ENCODE peak calls at places on chromosome 2, in six cellular contexts. One of them, this sample, is unnamed.

GRCh38 chr2:102442967-102443828 is 20.2 kb downstream of the IL18RAP start:
- DNase-seq in GM23338: peak; percentile 68
- DNase-seq in lower lobe of right lung: no peak
- DNase-seq in heart left ventricle: no peak
- DNase-seq in ovary: no peak
- DNase-seq in OCI-LY7: peak; percentile 20
- DNase-seq in this sample: no peak

GRCh38 chr2:236541008-236541562 is 28.5 kb upstream of the ACKR3 start:
- DNase-seq in GM23338: no peak
- DNase-seq in lower lobe of right lung: no peak
- DNase-seq in heart left ventricle: no peak
- DNase-seq in ovary: no peak
- DNase-seq in OCI-LY7: no peak
- DNase-seq in this sample: no peak

GRCh38 chr2:229230215-229230614 is 40.9 kb downstream of the PID1 start:
- DNase-seq in GM23338: no peak
- DNase-seq in lower lobe of right lung: no peak
- DNase-seq in heart left ventricle: no peak
- DNase-seq in ovary: no peak
- DNase-seq in OCI-LY7: no peak
- DNase-seq in this sample: no peak

GRCh38 chr2:102792538-102793208 is 30.8 kb downstream of the TMEM182 start:
- DNase-seq in GM23338: peak; percentile 4
- DNase-seq in lower lobe of right lung: no peak
- DNase-seq in heart left ventricle: no peak
- DNase-seq in ovary: no peak
- DNase-seq in OCI-LY7: no peak
- DNase-seq in this sample: no peak

GRCh38 chr2:154455871-154456270 is 242.6 kb upstream of the KCNJ3 start:
- DNase-seq in GM23338: no peak
- DNase-seq in lower lobe of right lung: no peak
- DNase-seq in heart left ventricle: no peak
- DNase-seq in ovary: no peak
- DNase-seq in OCI-LY7: no peak
- DNase-seq in this sample: no peak

GRCh38 chr2:130899306-130899705 is 62.6 kb downstream of the ARHGEF4 start:
- DNase-seq in GM23338: no peak
- DNase-seq in lower lobe of right lung: no peak
- DNase-seq in heart left ventricle: no peak
- DNase-seq in ovary: no peak
- DNase-seq in OCI-LY7: no peak
- DNase-seq in this sample: no peak

GRCh38 chr2:6927753-6928152 is 10.5 kb downstream of the RNF144A start:
- DNase-seq in GM23338: no peak
- DNase-seq in lower lobe of right lung: no peak
- DNase-seq in heart left ventricle: no peak
- DNase-seq in ovary: no peak
- DNase-seq in OCI-LY7: no peak
- DNase-seq in this sample: no peak

GRCh38 chr2:55049794-55050132 is 488 bp downstream of the RTN4 start:
- DNase-seq in GM23338: no peak
- DNase-seq in lower lobe of right lung: no peak
- DNase-seq in heart left ventricle: no peak
- DNase-seq in ovary: no peak
- DNase-seq in OCI-LY7: no peak
- DNase-seq in this sample: no peak

GRCh38 chr2:106161938-106162814 is 31.9 kb downstream of the UXS1 start:
- DNase-seq in GM23338: no peak
- DNase-seq in lower lobe of right lung: peak; percentile 66
- DNase-seq in heart left ventricle: no peak
- DNase-seq in ovary: no peak
- DNase-seq in OCI-LY7: no peak
- DNase-seq in this sample: peak; percentile 72

GRCh38 chr2:15040429-15041084 is 408.0 kb downstream of the LRATD1 start:
- DNase-seq in GM23338: no peak
- DNase-seq in lower lobe of right lung: no peak
- DNase-seq in heart left ventricle: no peak
- DNase-seq in ovary: peak; percentile 27
- DNase-seq in OCI-LY7: no peak
- DNase-seq in this sample: no peak

GRCh38 chr2:105438104-105438929 is 39.5 kb upstream of the FHL2 start:
- DNase-seq in GM23338: no peak
- DNase-seq in lower lobe of right lung: no peak
- DNase-seq in heart left ventricle: peak; percentile 82
- DNase-seq in ovary: peak; percentile 91
- DNase-seq in OCI-LY7: no peak
- DNase-seq in this sample: no peak

GRCh38 chr2:224971214-224971613 is 71.1 kb downstream of the DOCK10 start:
- DNase-seq in GM23338: peak; percentile 60
- DNase-seq in lower lobe of right lung: peak; percentile 76
- DNase-seq in heart left ventricle: no peak
- DNase-seq in ovary: no peak
- DNase-seq in OCI-LY7: no peak
- DNase-seq in this sample: peak; percentile 66

GRCh38 chr2:208370881-208371633 is 35.5 kb upstream of the PTH2R start:
- DNase-seq in GM23338: no peak
- DNase-seq in lower lobe of right lung: no peak
- DNase-seq in heart left ventricle: no peak
- DNase-seq in ovary: no peak
- DNase-seq in OCI-LY7: no peak
- DNase-seq in this sample: no peak

GRCh38 chr2:106158131-106158530 is 36.0 kb downstream of the UXS1 start:
- DNase-seq in GM23338: no peak
- DNase-seq in lower lobe of right lung: no peak
- DNase-seq in heart left ventricle: no peak
- DNase-seq in ovary: no peak
- DNase-seq in OCI-LY7: no peak
- DNase-seq in this sample: no peak

GRCh38 chr2:134463726-134464076 is 209.8 kb downstream of the MGAT5 start:
- DNase-seq in GM23338: no peak
- DNase-seq in lower lobe of right lung: no peak
- DNase-seq in heart left ventricle: no peak
- DNase-seq in ovary: no peak
- DNase-seq in OCI-LY7: no peak
- DNase-seq in this sample: no peak

GRCh38 chr2:3296182-3296972 is 81.2 kb downstream of the EIPR1 start:
- DNase-seq in GM23338: no peak
- DNase-seq in lower lobe of right lung: no peak
- DNase-seq in heart left ventricle: no peak
- DNase-seq in ovary: no peak
- DNase-seq in OCI-LY7: no peak
- DNase-seq in this sample: no peak

GRCh38 chr2:55954306-55955035 is 30.9 kb upstream of the EFEMP1 start:
- DNase-seq in GM23338: no peak
- DNase-seq in lower lobe of right lung: no peak
- DNase-seq in heart left ventricle: no peak
- DNase-seq in ovary: no peak
- DNase-seq in OCI-LY7: no peak
- DNase-seq in this sample: no peak

GRCh38 chr2:216694201-216694825 is 1.0 kb downstream of the IGFBP5 start:
- DNase-seq in GM23338: peak; percentile 84
- DNase-seq in lower lobe of right lung: peak; percentile 59
- DNase-seq in heart left ventricle: peak; percentile 59
- DNase-seq in ovary: peak; percentile 49
- DNase-seq in OCI-LY7: no peak
- DNase-seq in this sample: peak; percentile 73

GRCh38 chr2:201907128-201907886 is 101.0 kb downstream of the CDK15 start:
- DNase-seq in GM23338: no peak
- DNase-seq in lower lobe of right lung: no peak
- DNase-seq in heart left ventricle: no peak
- DNase-seq in ovary: no peak
- DNase-seq in OCI-LY7: no peak
- DNase-seq in this sample: no peak
- H3K4me1 ChIP-seq in GM23338: peaks cover 60% of the 10 kb centered on the region
- H3K4me1 ChIP-seq in lower lobe of right lung: peaks cover 6% of the 10 kb centered on the region
- H3K4me1 ChIP-seq in heart left ventricle: peaks cover 6% of the 10 kb centered on the region
- H3K4me1 ChIP-seq in ovary: peaks cover 9% of the 10 kb centered on the region
- H3K4me1 ChIP-seq in OCI-LY7: peaks cover 29% of the 10 kb centered on the region
- H3K4me1 ChIP-seq in this sample: peaks cover 9% of the 10 kb centered on the region

GRCh38 chr2:85485815-85486214 is 53.2 kb upstream of the MAT2A start:
- DNase-seq in GM23338: no peak
- DNase-seq in lower lobe of right lung: no peak
- DNase-seq in heart left ventricle: no peak
- DNase-seq in ovary: no peak
- DNase-seq in OCI-LY7: no peak
- DNase-seq in this sample: no peak
- H3K4me3 ChIP-seq in GM23338: no peak overlapping the region
- H3K4me3 ChIP-seq in lower lobe of right lung: no peak overlapping the region
- H3K4me3 ChIP-seq in heart left ventricle: no peak overlapping the region
- H3K4me3 ChIP-seq in ovary: no peak overlapping the region
- H3K4me3 ChIP-seq in OCI-LY7: no peak overlapping the region
- H3K4me3 ChIP-seq in this sample: no peak overlapping the region

GRCh38 chr2:69013837-69014796 is 1.1 kb downstream of the ANTXR1 start:
- DNase-seq in GM23338: peak; percentile 43
- DNase-seq in lower lobe of right lung: no peak
- DNase-seq in heart left ventricle: no peak
- DNase-seq in ovary: peak; percentile 48
- DNase-seq in OCI-LY7: no peak
- DNase-seq in this sample: no peak

GRCh38 chr2:69010437-69011194 is 2.4 kb upstream of the ANTXR1 start:
- DNase-seq in GM23338: no peak
- DNase-seq in lower lobe of right lung: no peak
- DNase-seq in heart left ventricle: no peak
- DNase-seq in ovary: no peak
- DNase-seq in OCI-LY7: no peak
- DNase-seq in this sample: no peak

GRCh38 chr2:69011611-69012157 is 1.3 kb upstream of the ANTXR1 start:
- DNase-seq in GM23338: peak; percentile 24
- DNase-seq in lower lobe of right lung: no peak
- DNase-seq in heart left ventricle: no peak
- DNase-seq in ovary: no peak
- DNase-seq in OCI-LY7: no peak
- DNase-seq in this sample: no peak

GRCh38 chr2:69012310-69013122 is 463 bp upstream of the ANTXR1 start:
- DNase-seq in GM23338: peak; percentile 17
- DNase-seq in lower lobe of right lung: peak; percentile 74
- DNase-seq in heart left ventricle: peak; percentile 71
- DNase-seq in ovary: peak; percentile 87
- DNase-seq in OCI-LY7: peak; percentile 25
- DNase-seq in this sample: peak; percentile 82

DNA sequence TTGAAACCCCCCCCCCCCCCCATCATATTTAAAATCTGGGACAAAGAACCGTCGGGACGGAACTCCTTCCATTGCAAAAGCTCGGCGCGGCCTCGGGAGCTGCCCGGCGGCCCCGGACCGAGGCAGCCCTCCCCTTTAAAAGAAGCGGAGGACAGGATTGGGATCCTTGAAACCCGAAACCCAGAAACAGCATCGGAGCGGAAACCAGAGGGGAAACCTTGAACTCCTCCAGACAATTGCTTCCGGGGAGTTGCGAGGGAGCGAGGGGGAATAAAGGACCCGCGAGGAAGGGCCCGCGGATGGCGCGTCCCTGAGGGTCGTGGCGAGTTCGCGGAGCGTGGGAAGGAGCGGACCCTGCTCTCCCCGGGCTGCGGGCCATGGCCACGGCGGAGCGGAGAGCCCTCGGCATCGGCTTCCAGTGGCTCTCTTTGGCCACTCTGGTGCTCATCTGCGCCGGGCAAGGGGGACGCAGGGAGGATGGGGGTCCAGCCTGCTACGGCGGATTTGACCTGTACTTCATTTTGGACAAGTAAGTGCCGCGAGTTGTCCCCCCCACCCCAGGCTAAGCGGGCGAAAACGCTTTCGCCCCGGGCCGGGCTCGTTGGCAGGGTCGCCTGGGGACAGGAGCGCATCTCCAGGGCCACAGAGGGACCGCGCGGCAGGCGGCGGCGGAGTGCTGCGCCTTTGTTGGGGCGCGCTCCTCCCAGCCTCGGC is at the start of gene ANTXR1:
- DNase-seq in GM23338: peak; percentile 93
- DNase-seq in lower lobe of right lung: peak; percentile 49
- DNase-seq in heart left ventricle: peak; percentile 54
- DNase-seq in ovary: peak; percentile 76
- DNase-seq in OCI-LY7: no peak
- DNase-seq in this sample: peak; percentile 70
- TF ChIP-seq CTCF in GM23338: no peak
- TF ChIP-seq CTCF in lower lobe of right lung: peak; percentile 6
- TF ChIP-seq CTCF in heart left ventricle: no peak
- TF ChIP-seq CTCF in ovary: peak; percentile 39
- TF ChIP-seq CTCF in OCI-LY7: peak; percentile 5
- TF ChIP-seq CTCF in this sample: no peak

GRCh38 chr2:42876280-42876840 is 84.0 kb upstream of the HAAO start:
- DNase-seq in GM23338: no peak
- DNase-seq in lower lobe of right lung: no peak
- DNase-seq in heart left ventricle: no peak
- DNase-seq in ovary: no peak
- DNase-seq in OCI-LY7: no peak
- DNase-seq in this sample: no peak

GRCh38 chr2:42877532-42877931 is 85.1 kb upstream of the HAAO start:
- DNase-seq in GM23338: no peak
- DNase-seq in lower lobe of right lung: no peak
- DNase-seq in heart left ventricle: no peak
- DNase-seq in ovary: no peak
- DNase-seq in OCI-LY7: no peak
- DNase-seq in this sample: no peak

GRCh38 chr2:42872736-42873135 is 80.4 kb upstream of the HAAO start:
- DNase-seq in GM23338: no peak
- DNase-seq in lower lobe of right lung: no peak
- DNase-seq in heart left ventricle: no peak
- DNase-seq in ovary: no peak
- DNase-seq in OCI-LY7: no peak
- DNase-seq in this sample: no peak

GRCh38 chr2:42875880-42876279 is 83.5 kb upstream of the HAAO start:
- DNase-seq in GM23338: no peak
- DNase-seq in lower lobe of right lung: no peak
- DNase-seq in heart left ventricle: no peak
- DNase-seq in ovary: no peak
- DNase-seq in OCI-LY7: no peak
- DNase-seq in this sample: no peak

DNA sequence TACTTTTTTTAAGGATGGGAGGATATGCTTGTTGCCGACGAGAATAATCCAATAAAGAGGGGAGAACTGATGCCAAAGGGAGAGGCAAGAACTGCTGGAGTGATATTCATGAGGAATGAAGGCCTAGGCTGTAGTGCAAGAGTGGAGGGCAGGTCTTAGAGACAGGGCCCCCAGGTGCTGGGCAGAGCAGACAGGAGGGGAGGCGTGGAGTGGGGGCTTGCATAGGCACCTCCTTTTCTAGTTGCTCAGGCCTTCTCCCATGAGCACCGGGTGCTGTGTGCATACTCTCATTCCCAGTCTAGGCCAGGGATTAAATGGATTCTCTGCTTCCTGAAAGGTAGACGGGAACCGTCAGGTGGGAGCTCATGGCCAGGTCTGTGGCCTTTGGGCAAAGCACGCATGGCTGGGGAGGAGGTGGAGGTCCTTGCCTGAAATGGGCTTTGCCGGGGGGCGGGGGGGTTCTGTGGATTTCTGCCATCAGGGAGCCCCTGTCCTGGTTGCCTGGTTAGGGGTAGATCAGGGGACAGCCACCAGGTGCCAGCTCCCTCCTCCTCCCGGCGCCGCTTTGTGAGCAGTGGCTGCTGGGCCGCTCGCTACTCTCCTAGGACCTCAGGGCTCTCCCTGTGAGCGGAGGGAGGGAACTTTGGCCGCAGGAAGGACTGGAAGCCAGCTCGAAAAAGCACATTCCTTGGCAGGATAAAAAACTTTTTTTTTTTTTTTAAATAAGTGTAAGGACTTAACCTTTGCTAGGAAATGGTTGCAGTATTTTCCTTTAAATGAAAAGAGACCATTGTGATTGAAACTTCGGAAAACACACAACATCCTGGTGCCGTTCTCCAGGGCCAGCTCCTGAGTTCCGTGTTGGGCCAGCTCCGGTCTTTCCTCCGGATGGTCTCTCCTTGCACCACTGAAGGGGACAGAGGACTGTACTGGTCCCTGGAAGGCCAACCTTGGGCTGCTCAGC is 82.7 kb upstream of the HAAO start:
- DNase-seq in GM23338: peak; percentile 31
- DNase-seq in lower lobe of right lung: no peak
- DNase-seq in heart left ventricle: peak; percentile 75
- DNase-seq in ovary: peak; percentile 69
- DNase-seq in OCI-LY7: no peak
- DNase-seq in this sample: no peak
- H3K4me1 ChIP-seq in GM23338: no peaks in the 10 kb centered on the region
- H3K4me1 ChIP-seq in lower lobe of right lung: peaks cover 48% of the 10 kb centered on the region
- H3K4me1 ChIP-seq in heart left ventricle: peaks cover 78% of the 10 kb centered on the region
- H3K4me1 ChIP-seq in ovary: peaks cover 22% of the 10 kb centered on the region
- H3K4me1 ChIP-seq in OCI-LY7: no peaks in the 10 kb centered on the region
- H3K4me1 ChIP-seq in this sample: peaks cover 60% of the 10 kb centered on the region

This sample was measured in upper lobe of right lung.